ENCODE peak calls at places on chromosomes 4 and X, in five cellular contexts. One of them, this sample, is unnamed.

GRCh38 chr4:110454456-110454855 is 21.5 kb upstream of the ENPEP start:
- DNase-seq in NCI-H1105 treated with DMSO at 0.1 percent for 48 hours: no peak
- DNase-seq in cardiac muscle cell: no peak
- DNase-seq in HT-29: no peak
- DNase-seq in GM04503: no peak
- DNase-seq in this sample: no peak

GRCh38 chr4:84967292-84967651 is 782 bp upstream of the WDFY3 start:
- DNase-seq in NCI-H1105 treated with DMSO at 0.1 percent for 48 hours: no peak
- DNase-seq in cardiac muscle cell: peak
- DNase-seq in HT-29: no peak
- DNase-seq in GM04503: no peak
- DNase-seq in this sample: no peak

GRCh38 chr4:56426273-56426672 is 9.1 kb downstream of the PPAT start:
- DNase-seq in NCI-H1105 treated with DMSO at 0.1 percent for 48 hours: no peak
- DNase-seq in cardiac muscle cell: no peak
- DNase-seq in HT-29: no peak
- DNase-seq in GM04503: no peak
- DNase-seq in this sample: no peak

GRCh38 chrX:107736781-107737531 is 38.6 kb downstream of the TSC22D3 start:
- DNase-seq in NCI-H1105 treated with DMSO at 0.1 percent for 48 hours: no peak
- DNase-seq in cardiac muscle cell: no peak
- DNase-seq in HT-29: peak
- DNase-seq in GM04503: no peak
- DNase-seq in this sample: no peak

GRCh38 chr4:175930471-175930870 is 118.4 kb upstream of the GPM6A start:
- DNase-seq in NCI-H1105 treated with DMSO at 0.1 percent for 48 hours: no peak
- DNase-seq in cardiac muscle cell: no peak
- DNase-seq in HT-29: no peak
- DNase-seq in GM04503: no peak
- DNase-seq in this sample: no peak

GRCh38 chr4:89307446-89308160 is at the start of gene GPRIN3:
- DNase-seq in NCI-H1105 treated with DMSO at 0.1 percent for 48 hours: peak
- DNase-seq in cardiac muscle cell: peak
- DNase-seq in HT-29: peak
- DNase-seq in GM04503: no peak
- DNase-seq in this sample: peak

GRCh38 chr4:148442830-148443549 is 776 bp upstream of the NR3C2 start:
- DNase-seq in NCI-H1105 treated with DMSO at 0.1 percent for 48 hours: no peak
- DNase-seq in cardiac muscle cell: no peak
- DNase-seq in HT-29: peak
- DNase-seq in GM04503: no peak
- DNase-seq in this sample: no peak

GRCh38 chrX:110795645-110796510 is at the start of gene CHRDL1:
- DNase-seq in NCI-H1105 treated with DMSO at 0.1 percent for 48 hours: peak
- DNase-seq in cardiac muscle cell: no peak
- DNase-seq in HT-29: no peak
- DNase-seq in GM04503: no peak
- DNase-seq in this sample: peak

GRCh38 chrX:41512394-41512793 is 65.3 kb downstream of the NYX start:
- DNase-seq in NCI-H1105 treated with DMSO at 0.1 percent for 48 hours: no peak
- DNase-seq in cardiac muscle cell: no peak
- DNase-seq in HT-29: no peak
- DNase-seq in GM04503: no peak
- DNase-seq in this sample: no peak

GRCh38 chr4:1871471-1872021 is 353 bp downstream of the NSD2 start:
- DNase-seq in NCI-H1105 treated with DMSO at 0.1 percent for 48 hours: no peak
- DNase-seq in cardiac muscle cell: peak
- DNase-seq in HT-29: no peak
- DNase-seq in GM04503: no peak
- DNase-seq in this sample: peak

GRCh38 chr4:109947457-109947856 is 34.8 kb downstream of the EGF start:
- DNase-seq in NCI-H1105 treated with DMSO at 0.1 percent for 48 hours: no peak
- DNase-seq in cardiac muscle cell: no peak
- DNase-seq in HT-29: no peak
- DNase-seq in GM04503: peak
- DNase-seq in this sample: no peak

GRCh38 chr4:8101213-8101781 is 57.3 kb downstream of the ABLIM2 start:
- DNase-seq in NCI-H1105 treated with DMSO at 0.1 percent for 48 hours: no peak
- DNase-seq in cardiac muscle cell: peak
- DNase-seq in HT-29: peak
- DNase-seq in GM04503: no peak
- DNase-seq in this sample: no peak

GRCh38 chr4:149897784-149898183 is 82.1 kb upstream of the IQCM start:
- DNase-seq in NCI-H1105 treated with DMSO at 0.1 percent for 48 hours: peak
- DNase-seq in cardiac muscle cell: peak
- DNase-seq in HT-29: peak
- DNase-seq in GM04503: no peak
- DNase-seq in this sample: no peak

GRCh38 chr4:142274137-142274536 is 572.0 kb downstream of the INPP4B start:
- DNase-seq in NCI-H1105 treated with DMSO at 0.1 percent for 48 hours: no peak
- DNase-seq in cardiac muscle cell: peak
- DNase-seq in HT-29: no peak
- DNase-seq in GM04503: no peak
- DNase-seq in this sample: no peak

GRCh38 chr4:101191302-101192098 is 155.8 kb downstream of the PPP3CA start:
- DNase-seq in NCI-H1105 treated with DMSO at 0.1 percent for 48 hours: no peak
- DNase-seq in cardiac muscle cell: peak
- DNase-seq in HT-29: no peak
- DNase-seq in GM04503: peak
- DNase-seq in this sample: no peak

GRCh38 chr4:136032391-136032790 is 1499.9 kb downstream of the PCDH18 start:
- DNase-seq in NCI-H1105 treated with DMSO at 0.1 percent for 48 hours: no peak
- DNase-seq in cardiac muscle cell: no peak
- DNase-seq in HT-29: no peak
- DNase-seq in GM04503: no peak
- DNase-seq in this sample: no peak

GRCh38 chr4:106541253-106541652 is 172.7 kb upstream of the GIMD1 start:
- DNase-seq in NCI-H1105 treated with DMSO at 0.1 percent for 48 hours: no peak
- DNase-seq in cardiac muscle cell: peak
- DNase-seq in HT-29: no peak
- DNase-seq in GM04503: peak
- DNase-seq in this sample: no peak

GRCh38 chr4:168830777-168831512 is 179.1 kb downstream of the CBR4 start:
- DNase-seq in NCI-H1105 treated with DMSO at 0.1 percent for 48 hours: no peak
- DNase-seq in cardiac muscle cell: no peak
- DNase-seq in HT-29: no peak
- DNase-seq in GM04503: no peak
- DNase-seq in this sample: no peak

GRCh38 chrX:42123369-42123768 is 200.0 kb upstream of the CASK start:
- DNase-seq in NCI-H1105 treated with DMSO at 0.1 percent for 48 hours: no peak
- DNase-seq in cardiac muscle cell: no peak
- DNase-seq in HT-29: no peak
- DNase-seq in GM04503: no peak
- DNase-seq in this sample: no peak

GRCh38 chr4:545612-546011 is 30.5 kb downstream of the TMEM271 start:
- DNase-seq in NCI-H1105 treated with DMSO at 0.1 percent for 48 hours: no peak
- DNase-seq in cardiac muscle cell: no peak
- DNase-seq in HT-29: no peak
- DNase-seq in GM04503: no peak
- DNase-seq in this sample: no peak

GRCh38 chr4:76977731-76978350 is 28.3 kb downstream of the SEPTIN11 start:
- DNase-seq in NCI-H1105 treated with DMSO at 0.1 percent for 48 hours: no peak
- DNase-seq in cardiac muscle cell: peak
- DNase-seq in HT-29: peak
- DNase-seq in GM04503: no peak
- DNase-seq in this sample: no peak

GRCh38 chr4:5051210-5051691 is at the start of gene STK32B:
- DNase-seq in NCI-H1105 treated with DMSO at 0.1 percent for 48 hours: no peak
- DNase-seq in cardiac muscle cell: peak
- DNase-seq in HT-29: no peak
- DNase-seq in GM04503: no peak
- DNase-seq in this sample: peak

GRCh38 chr4:7419961-7420660 is 14.6 kb downstream of the PSAPL1 start:
- DNase-seq in NCI-H1105 treated with DMSO at 0.1 percent for 48 hours: no peak
- DNase-seq in cardiac muscle cell: no peak
- DNase-seq in HT-29: no peak
- DNase-seq in GM04503: no peak
- DNase-seq in this sample: no peak

This sample was measured in Calu3.